ENCODE peak calls at places on chromosomes 12 and 14, in ten cellular contexts. K, B, X, T, D, J, N, O, S and P are unnamed samples.

GRCh38 chr12:113470871-113471618 is 626 bp downstream of the LHX5 start:
- DNase-seq in K (no peak), B (no peak), X (no peak), T (no peak), D (no peak), J (no peak), N (no peak), O (no peak), S (no peak), P (no peak)

GRCh38 chr14:49770212-49770817 is 2.4 kb downstream of the KLHDC2 start:
- DNase-seq in K (no peak), B (no peak), X (no peak), T (no peak), D (no peak), J (peak), N (peak), O (peak), S (no peak), P (no peak)

GRCh38 chr12:93684716-93685115 is 7.5 kb downstream of the CRADD start:
- DNase-seq in K (no peak), B (no peak), X (no peak), T (no peak), D (no peak), J (no peak), N (no peak), O (no peak), S (no peak), P (no peak)

GRCh38 chr12:117875652-117876491 is 92.9 kb downstream of the KSR2 start:
- DNase-seq in K (no peak), B (no peak), X (no peak), T (no peak), D (no peak), J (no peak), N (no peak), O (peak), S (no peak), P (no peak)

GRCh38 chr12:23350808-23351207 is 598.7 kb downstream of the SOX5 start:
- DNase-seq in K (no peak), B (no peak), X (no peak), T (no peak), D (no peak), J (no peak), N (no peak), O (no peak), S (no peak), P (no peak)

GRCh38 chr12:53259891-53260290 is 8.2 kb upstream of the ESPL1 start:
- DNase-seq in K (no peak), B (no peak), X (no peak), T (no peak), D (no peak), J (no peak), N (no peak), O (no peak), S (no peak), P (no peak)

GRCh38 chr12:15682826-15683225 is 106.4 kb downstream of the EPS8 start:
- DNase-seq in K (no peak), B (no peak), X (no peak), T (no peak), D (no peak), J (no peak), N (no peak), O (no peak), S (no peak), P (no peak)

GRCh38 chr12:55996201-55996714 is 818 bp upstream of the SUOX start:
- DNase-seq in K (peak), B (no peak), X (peak), T (no peak), D (peak), J (peak), N (peak), O (peak), S (no peak), P (peak)

GRCh38 chr12:96448287-96448686 is 41.1 kb upstream of the CFAP54 start:
- DNase-seq in K (no peak), B (no peak), X (no peak), T (no peak), D (no peak), J (no peak), N (no peak), O (peak), S (no peak), P (no peak)

GRCh38 chr12:123829561-123829960 is 67.5 kb downstream of the DNAH10 start:
- DNase-seq in K (no peak), B (no peak), X (no peak), T (no peak), D (no peak), J (no peak), N (no peak), O (peak), S (no peak), P (no peak)

GRCh38 chr12:2396448-2396871 is 343.7 kb downstream of the CACNA1C start:
- DNase-seq in K (no peak), B (no peak), X (no peak), T (no peak), D (no peak), J (no peak), N (no peak), O (peak), S (no peak), P (peak)

GRCh38 chr14:70098257-70098809 is 90.4 kb downstream of the SLC8A3 start:
- DNase-seq in K (no peak), B (no peak), X (no peak), T (no peak), D (no peak), J (no peak), N (no peak), O (no peak), S (no peak), P (no peak)

GRCh38 chr12:3655331-3655900 is 97.5 kb downstream of the CRACR2A start:
- DNase-seq in K (peak), B (no peak), X (no peak), T (no peak), D (no peak), J (no peak), N (no peak), O (no peak), S (no peak), P (no peak)

GRCh38 chr12:41514907-41515306 is 326.8 kb downstream of the PDZRN4 start:
- DNase-seq in K (no peak), B (no peak), X (no peak), T (no peak), D (no peak), J (no peak), N (no peak), O (no peak), S (no peak), P (no peak)

GRCh38 chr12:45660330-45660729 is 69.2 kb upstream of the ARID2 start:
- DNase-seq in K (no peak), B (no peak), X (no peak), T (no peak), D (no peak), J (no peak), N (peak), O (peak), S (no peak), P (peak)

GRCh38 chr14:105023791-105024480 is 3.1 kb upstream of the CDCA4 start:
- DNase-seq in K (peak), B (no peak), X (no peak), T (no peak), D (no peak), J (no peak), N (no peak), O (peak), S (no peak), P (no peak)

GRCh38 chr12:78562358-78563205 is 302.0 kb upstream of the SYT1 start:
- DNase-seq in K (no peak), B (no peak), X (no peak), T (no peak), D (no peak), J (no peak), N (no peak), O (peak), S (no peak), P (no peak)

GRCh38 chr12:51126297-51126696 is 42.9 kb upstream of the CSRNP2 start:
- DNase-seq in K (no peak), B (no peak), X (no peak), T (no peak), D (no peak), J (no peak), N (no peak), O (no peak), S (no peak), P (no peak)

GRCh38 chr14:74959596-74960180 is 4.3 kb upstream of the PGF start:
- DNase-seq in K (no peak), B (no peak), X (no peak), T (no peak), D (no peak), J (no peak), N (no peak), O (no peak), S (no peak), P (no peak)

GRCh38 chr14:104424406-104425072 is 155.0 kb upstream of the C14orf180 start:
- DNase-seq in K (no peak), B (no peak), X (no peak), T (peak), D (no peak), J (no peak), N (peak), O (no peak), S (peak), P (no peak)

GRCh38 chr12:6977653-6978052 is 6.9 kb downstream of the EMG1 start:
- DNase-seq in K (no peak), B (no peak), X (no peak), T (no peak), D (no peak), J (no peak), N (no peak), O (no peak), S (no peak), P (no peak)
- TF ChIP-seq POLR2A in K (no peak), B (no peak), X (no peak), T (no peak), D (no peak), J (no peak), N (no peak), O (no peak), S (no peak), P (no peak)

GRCh38 chr12:102120564-102120873 is 536 bp downstream of the PARPBP start:
- DNase-seq in K (peak), B (no peak), X (no peak), T (no peak), D (no peak), J (no peak), N (no peak), O (no peak), S (no peak), P (no peak)

GRCh38 chr12:102116392-102116791 is 3.5 kb downstream of the NUP37 start:
- DNase-seq in K (no peak), B (no peak), X (no peak), T (no peak), D (no peak), J (no peak), N (no peak), O (no peak), S (no peak), P (no peak)

GRCh38 chr12:102118874-102119273 is 1.0 kb downstream of the NUP37 start:
- DNase-seq in K (no peak), B (no peak), X (no peak), T (no peak), D (no peak), J (no peak), N (no peak), O (peak), S (no peak), P (no peak)

GRCh38 chr12:102120886-102121285 is 903 bp downstream of the PARPBP start:
- DNase-seq in K (peak), B (no peak), X (no peak), T (no peak), D (no peak), J (no peak), N (no peak), O (peak), S (no peak), P (no peak)

DNA sequence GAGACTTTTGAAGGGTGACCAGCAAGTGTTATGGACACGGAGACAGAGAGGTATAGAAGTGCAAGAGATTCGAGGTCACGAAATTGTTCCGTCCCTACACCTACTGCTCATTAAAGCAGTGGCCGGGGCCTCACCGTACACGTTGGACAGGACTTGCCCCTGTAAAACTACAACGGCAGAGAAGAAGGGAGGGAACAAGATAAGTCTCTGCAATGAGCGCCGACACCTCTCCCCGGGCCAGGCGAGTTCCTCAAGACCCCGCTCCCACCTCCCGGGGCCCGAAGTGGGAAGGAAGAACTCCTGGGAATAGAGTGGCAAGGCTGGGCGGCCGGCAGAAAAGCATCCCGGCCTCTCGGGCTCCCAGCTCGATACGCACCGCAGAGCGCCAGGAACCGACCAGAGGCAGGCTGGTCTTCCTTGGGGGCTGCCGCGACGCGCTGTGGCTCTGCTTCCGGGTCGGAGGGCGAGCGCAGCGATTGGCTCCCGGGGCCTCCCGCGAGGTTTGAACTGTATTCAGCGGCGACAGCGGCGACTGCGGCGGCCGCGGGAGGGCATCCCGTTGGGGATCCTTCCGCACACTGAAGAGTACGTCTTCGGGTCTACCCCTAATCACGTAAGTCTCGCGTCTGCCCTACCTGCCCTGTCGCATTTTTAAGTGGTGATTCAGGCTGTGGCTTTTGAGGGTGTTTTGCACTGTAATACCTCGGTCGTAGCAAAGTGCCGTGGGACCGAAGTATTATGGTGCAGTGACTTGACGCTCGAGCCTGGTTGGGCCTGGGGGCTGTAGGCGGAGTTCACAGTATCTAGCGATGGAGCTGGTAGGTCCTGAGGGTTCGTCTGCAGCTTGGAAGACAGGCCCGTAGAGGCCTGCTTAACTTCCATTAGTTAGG is at the start of the genes NUP37 and PARPBP:
- DNase-seq in K (peak), B (peak), X (peak), T (peak), D (peak), J (peak), N (peak), O (peak), S (peak), P (peak)
- TF ChIP-seq CTCF in K (no peak), B (no peak), X (no peak), T (no peak), D (no peak), J (no peak), N (peak), O (no peak), S (peak), P (no peak)

DNA sequence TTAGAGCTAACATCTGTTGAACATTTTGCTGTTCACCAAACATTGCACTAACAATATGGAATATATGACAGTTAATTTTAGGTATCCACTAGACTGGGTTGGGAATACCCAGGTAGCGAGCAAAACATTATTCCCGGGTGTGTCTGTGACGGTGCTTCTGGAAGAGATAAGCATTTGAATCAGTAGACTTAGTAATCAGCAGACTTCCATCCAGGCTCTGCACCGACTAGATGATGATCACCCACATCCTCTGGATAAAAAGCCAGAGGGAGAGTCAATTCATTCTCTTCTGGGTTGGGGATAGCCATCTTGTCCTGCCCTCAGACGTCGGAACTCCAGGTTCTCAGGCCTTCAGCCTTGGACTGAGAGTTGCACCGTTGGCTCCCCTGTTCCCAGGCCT is 168.1 kb downstream of the PHLDA1 start:
- DNase-seq in K (peak), B (no peak), X (no peak), T (no peak), D (no peak), J (no peak), N (no peak), O (peak), S (no peak), P (no peak)
- H3K27ac ChIP-seq in K (peak), B (no peak), X (no peak), T (no peak), D (no peak), J (no peak), N (no peak), O (peak), S (no peak), P (no peak)

GRCh38 chr14:35331605-35332516 is 39.7 kb downstream of the PSMA6 start:
- DNase-seq in K (no peak), B (no peak), X (no peak), T (no peak), D (no peak), J (no peak), N (peak), O (peak), S (no peak), P (no peak)
- TF ChIP-seq POLR2A in K (no peak), B (no peak), X (no peak), T (no peak), D (no peak), J (no peak), N (no peak), O (no peak), S (no peak), P (no peak)

GRCh38 chr14:102907980-102908730 is 14.3 kb upstream of the AMN start:
- DNase-seq in K (no peak), B (no peak), X (no peak), T (no peak), D (no peak), J (no peak), N (no peak), O (no peak), S (peak), P (no peak)
- TF ChIP-seq CTCF in K (no peak), B (no peak), X (no peak), T (no peak), D (no peak), J (no peak), N (no peak), O (no peak), S (no peak), P (no peak)

GRCh38 chr12:29008786-29009185 is 140.3 kb upstream of the FAR2 start:
- DNase-seq in K (no peak), B (no peak), X (no peak), T (no peak), D (no peak), J (no peak), N (no peak), O (no peak), S (no peak), P (no peak)
- H3K27ac ChIP-seq in K (no peak), B (no peak), X (no peak), T (no peak), D (no peak), J (no peak), N (no peak), O (no peak), S (no peak), P (no peak)

DNA sequence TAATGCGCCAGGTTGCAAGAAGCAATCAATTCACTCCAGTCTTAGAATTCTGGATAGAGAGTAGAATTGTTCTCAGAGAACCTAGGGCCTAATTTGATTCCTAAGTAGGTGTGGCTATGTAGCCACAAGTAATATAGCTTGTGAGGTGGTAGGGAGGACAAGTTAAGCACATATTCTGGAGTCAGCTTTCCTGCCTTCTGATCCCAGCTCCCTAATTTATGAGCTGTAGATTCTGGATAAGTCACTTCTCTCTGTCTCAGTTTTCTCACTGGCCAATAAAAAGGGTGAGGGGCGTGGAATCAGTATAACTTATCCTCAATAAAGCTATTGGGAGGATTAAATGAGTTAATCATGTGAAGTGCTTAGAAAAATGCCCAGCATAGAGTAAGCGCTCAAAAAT is 3.0 kb upstream of the SNW1 start:
- DNase-seq in K (no peak), B (no peak), X (no peak), T (no peak), D (no peak), J (no peak), N (no peak), O (no peak), S (no peak), P (no peak)
- TF ChIP-seq POLR2A in K (no peak), B (no peak), X (no peak), T (no peak), D (no peak), J (no peak), N (no peak), O (no peak), S (no peak), P (no peak)